ENCODE peak calls at places on chromosome 6, in five cellular contexts. X is Panc1, C is caudate nucleus, U is astrocyte of the cerebellum, I is SW480. J is an unnamed sample.

GRCh38 chr6:17280552-17281090 is 540 bp upstream of the RBM24 start:
- DNase-seq in U (no peak), I (no peak), X (no peak), C (no peak), J (no peak)

GRCh38 chr6:154471609-154472362 is 38.7 kb downstream of the CNKSR3 start:
- DNase-seq in I (no peak), C (no peak), U (no peak), X (no peak), J (no peak)

GRCh38 chr6:146358341-146359046 is 185.1 kb upstream of the RAB32 start:
- DNase-seq in X (no peak), U (no peak), I (no peak), C (no peak), J (no peak)

GRCh38 chr6:103018426-103018825 is 1624.9 kb downstream of the GRIK2 start:
- DNase-seq in X (no peak), U (no peak), C (no peak), I (no peak), J (no peak)

GRCh38 chr6:36823421-36824096 is 15.7 kb downstream of the CPNE5 start:
- DNase-seq in U (no peak), C (no peak), I (no peak), X (no peak), J (no peak)

GRCh38 chr6:1636971-1637871 is 27.5 kb downstream of the FOXC1 start:
- DNase-seq in U (no peak), I (peak; percentile 69), X (no peak), C (no peak), J (no peak)

GRCh38 chr6:121890307-121890910 is 455.0 kb downstream of the GJA1 start:
- DNase-seq in X (no peak), C (no peak), I (no peak), U (no peak), J (no peak)

GRCh38 chr6:166602928-166603690 is 16.6 kb upstream of the RAMACL start:
- DNase-seq in I (no peak), U (no peak), X (no peak), C (no peak), J (no peak)

J was measured in SW 1271.